ENCODE peak calls at places on chromosomes 11 and 22, in four cellular contexts. Q is HCT116, R is K562, D is Panc1. V is an unnamed sample.

GRCh38 chr11:93330446-93330984 is at the start of gene DEUP1:
- DNase-seq in D (no peak), Q (no peak), R (peak), V (no peak)

GRCh38 chr11:60338053-60338452 is 11.0 kb downstream of the MS4A6E start:
- DNase-seq in D (no peak), R (no peak), Q (no peak), V (no peak)

GRCh38 chr11:28521075-28521474 is 412.9 kb downstream of the METTL15 start:
- DNase-seq in Q (no peak), R (no peak), D (no peak), V (no peak)

GRCh38 chr11:689630-690029 is 5.4 kb downstream of the DEAF1 start:
- DNase-seq in Q (no peak), R (no peak), D (no peak), V (no peak)

GRCh38 chr11:101835465-101836063 is 79.2 kb upstream of the CEP126 start:
- DNase-seq in D (no peak), Q (no peak), R (no peak), V (no peak)

GRCh38 chr11:134921938-134922337 is 509.9 kb upstream of the B3GAT1 start:
- DNase-seq in R (no peak), D (no peak), Q (no peak), V (no peak)

GRCh38 chr11:18705651-18706281 is 7.2 kb downstream of the TMEM86A start:
- DNase-seq in Q (no peak), R (no peak), D (no peak), V (no peak)

GRCh38 chr22:24599514-24599913 is 3.5 kb upstream of the GGT1 start:
- DNase-seq in R (no peak), D (no peak), Q (no peak), V (no peak)

GRCh38 chr11:67002297-67002913 is 20.5 kb upstream of the SYT12 start:
- DNase-seq in R (no peak), D (no peak), Q (no peak), V (no peak)

GRCh38 chr11:44901782-44902181 is 48.9 kb downstream of the TP53I11 start:
- DNase-seq in D (no peak), R (no peak), Q (no peak), V (no peak)

GRCh38 chr11:57394203-57394602 is 3.8 kb upstream of the PRG2 start:
- DNase-seq in Q (no peak), R (no peak), D (no peak), V (no peak)

GRCh38 chr11:35359321-35360058 is 59.9 kb downstream of the SLC1A2 start:
- DNase-seq in R (no peak), D (no peak), Q (no peak), V (peak)

GRCh38 chr11:57478971-57479663 is 18.8 kb downstream of the RTN4RL2 start:
- DNase-seq in R (no peak), D (no peak), Q (no peak), V (no peak)

GRCh38 chr11:61297341-61297740 is 2.2 kb upstream of the VWCE start:
- DNase-seq in R (no peak), Q (no peak), D (no peak), V (no peak)

GRCh38 chr11:76512851-76513653 is 68.2 kb downstream of the EMSY start:
- DNase-seq in Q (peak), D (no peak), R (no peak), V (no peak)

GRCh38 chr11:128342511-128343133 is 244.7 kb downstream of the ETS1 start:
- DNase-seq in R (no peak), Q (no peak), D (peak), V (peak)

GRCh38 chr11:45288395-45288794 is 2.3 kb upstream of the SYT13 start:
- DNase-seq in Q (no peak), R (no peak), D (no peak), V (no peak)

GRCh38 chr11:33257897-33258630 is 883 bp downstream of the HIPK3 start:
- DNase-seq in R (peak), Q (peak), D (peak), V (peak)

GRCh38 chr11:69572233-69572860 is 68.6 kb upstream of the CCND1 start:
- DNase-seq in R (no peak), Q (no peak), D (no peak), V (no peak)

GRCh38 chr22:43925433-43926348 is 2.1 kb downstream of the PNPLA3 start:
- DNase-seq in R (no peak), Q (no peak), D (no peak), V (peak)

GRCh38 chr11:44596541-44597276 is 31.2 kb downstream of the CD82 start:
- DNase-seq in D (no peak), Q (no peak), R (no peak), V (no peak)

DNA sequence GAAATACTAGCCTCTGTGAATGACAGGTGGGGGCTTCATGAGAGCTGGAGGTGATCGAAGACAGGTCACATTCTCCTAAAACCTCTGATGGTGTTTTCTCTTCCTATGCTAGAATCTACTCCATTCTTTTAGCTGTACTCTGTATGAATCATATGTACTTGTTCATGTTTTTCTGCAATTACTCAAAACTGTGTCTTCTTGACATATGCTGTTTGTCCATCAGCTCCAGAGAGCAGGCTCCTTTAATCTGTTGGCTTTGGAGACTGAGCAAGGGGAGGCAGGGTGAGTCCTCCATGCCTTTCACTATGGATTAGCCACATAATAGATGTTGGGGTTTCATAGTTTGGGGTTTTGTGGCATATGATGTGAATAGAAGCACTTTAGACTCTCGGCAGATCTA is 598.8 kb downstream of the NTM start:
- DNase-seq in R (no peak), D (no peak), Q (no peak), V (no peak)
- H3K4me3 ChIP-seq in R (no peak), D (no peak), Q (no peak), V (no peak)

GRCh38 chr11:117219995-117220394 is 11.9 kb downstream of the PCSK7 start:
- DNase-seq in R (no peak), D (no peak), Q (no peak), V (no peak)

GRCh38 chr11:117219455-117219854 is 12.4 kb downstream of the PCSK7 start:
- DNase-seq in Q (no peak), D (no peak), R (no peak), V (no peak)

GRCh38 chr11:117221775-117222517 is 9.9 kb downstream of the PCSK7 start:
- DNase-seq in R (no peak), D (no peak), Q (no peak), V (no peak)

GRCh38 chr11:117220999-117221774 is 10.7 kb downstream of the PCSK7 start:
- DNase-seq in R (no peak), Q (no peak), D (no peak), V (no peak)

GRCh38 chr11:117220568-117220967 is 11.3 kb downstream of the PCSK7 start:
- DNase-seq in D (no peak), Q (no peak), R (no peak), V (no peak)
- TF ChIP-seq TCF7L2 in D (no peak), Q (no peak), R (no peak), V (no peak)

GRCh38 chr22:19717181-19717580 is 2.9 kb downstream of the SEPTIN5 start:
- DNase-seq in R (no peak), Q (no peak), D (no peak), V (no peak)

GRCh38 chr22:19717691-19718254 is 3.5 kb downstream of the SEPTIN5 start:
- DNase-seq in D (no peak), R (no peak), Q (no peak), V (no peak)

GRCh38 chr22:19716829-19717105 is 2.5 kb downstream of the SEPTIN5 start:
- DNase-seq in Q (no peak), D (no peak), R (no peak), V (no peak)

GRCh38 chr22:19715286-19715939 is 1.1 kb downstream of the SEPTIN5 start:
- DNase-seq in R (no peak), Q (no peak), D (no peak), V (no peak)

DNA sequence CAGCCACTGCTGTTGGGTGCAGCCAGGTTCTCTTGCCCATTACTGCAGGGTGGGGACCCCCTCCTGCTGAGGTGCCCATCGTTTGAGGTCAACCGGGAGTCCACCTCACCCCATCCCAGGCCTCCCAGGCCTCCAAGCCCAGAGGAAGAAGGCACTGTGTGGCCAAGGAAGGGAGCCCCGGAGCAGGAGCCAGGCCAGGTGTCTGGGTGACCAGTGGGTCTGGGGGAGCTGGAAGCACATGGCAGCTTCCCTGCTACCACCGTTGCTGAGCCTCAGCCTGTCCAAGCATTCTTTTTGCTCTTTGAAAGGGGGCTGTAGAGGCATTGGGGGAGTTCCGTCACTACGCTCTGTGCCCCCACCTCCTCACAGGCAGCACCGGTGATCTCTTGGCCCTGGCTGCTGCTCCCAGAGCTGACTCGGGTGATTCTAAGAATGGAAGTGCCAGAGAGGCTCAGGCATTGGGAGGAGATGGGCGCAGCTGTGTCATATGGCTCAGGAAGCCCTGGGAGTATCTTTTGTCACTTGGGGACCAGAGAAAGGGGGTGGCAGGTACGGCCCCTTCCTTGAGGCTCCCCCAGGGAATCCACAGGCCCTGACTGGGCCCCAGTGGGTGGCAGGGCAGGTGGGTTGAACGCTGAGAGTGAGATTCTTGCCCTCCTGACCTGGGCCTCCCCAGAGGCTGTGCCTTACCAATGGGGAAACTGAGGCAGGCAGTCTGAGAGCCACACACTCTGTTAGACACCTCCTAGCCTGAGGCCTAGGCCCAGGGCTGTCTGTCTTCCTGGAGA is 1.9 kb downstream of the SEPTIN5 start:
- DNase-seq in D (no peak), R (no peak), Q (no peak), V (no peak)
- H3K4me3 ChIP-seq in D (no peak), R (no peak), Q (no peak), V (no peak)

GRCh38 chr11:120127236-120127635 is 10.7 kb downstream of the TRIM29 start:
- DNase-seq in R (no peak), Q (no peak), D (no peak), V (no peak)

GRCh38 chr11:120126543-120126942 is 11.4 kb downstream of the TRIM29 start:
- DNase-seq in Q (no peak), R (peak), D (no peak), V (no peak)

GRCh38 chr11:120130176-120130980 is 7.5 kb downstream of the TRIM29 start:
- DNase-seq in Q (no peak), R (no peak), D (no peak), V (no peak)

GRCh38 chr11:120129570-120129969 is 8.3 kb downstream of the TRIM29 start:
- DNase-seq in R (no peak), D (no peak), Q (no peak), V (no peak)

GRCh38 chr11:120128392-120129172 is 9.3 kb downstream of the TRIM29 start:
- DNase-seq in D (no peak), R (no peak), Q (no peak), V (peak)
- TF ChIP-seq TCF7L2 in D (no peak), R (no peak), Q (no peak), V (no peak)

DNA sequence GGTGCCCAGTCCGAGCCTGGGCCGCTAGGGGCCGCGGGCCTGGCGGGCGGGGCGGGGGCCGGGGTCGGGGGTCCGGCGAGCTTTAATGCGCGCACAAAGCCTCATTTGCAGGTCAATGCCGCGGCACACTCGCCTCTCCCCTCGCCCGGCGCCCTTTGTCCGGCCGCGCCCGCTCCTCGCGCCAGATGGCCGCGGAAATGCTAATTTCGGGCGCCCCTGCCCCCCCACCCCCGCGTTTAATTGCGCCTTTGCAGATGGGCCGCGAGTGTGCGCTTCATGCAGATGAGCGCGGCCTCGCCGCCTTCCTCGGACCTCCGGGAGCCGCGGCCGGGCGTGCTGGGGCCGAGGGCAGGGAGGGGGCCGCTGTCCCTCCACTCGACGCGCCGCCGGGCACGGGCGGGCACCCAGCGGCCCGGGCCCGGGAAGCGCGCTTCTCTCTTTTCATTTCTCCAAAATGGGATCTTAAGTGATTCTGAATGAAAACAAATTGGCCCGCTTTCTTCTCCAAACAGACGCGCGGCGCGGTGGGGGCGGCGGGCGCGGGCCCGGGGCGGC is 23.1 kb downstream of the CDKN1C start:
- DNase-seq in Q (no peak), R (no peak), D (no peak), V (no peak)
- H3K4me3 ChIP-seq in Q (no peak), R (no peak), D (no peak), V (no peak)

V was measured in HepG2.